ENCODE peak calls at places on chromosome 16, in eight cellular contexts. T, O, I, Z, Y, J, B and M are unnamed samples.

GRCh38 chr16:11871193-11871592 is 19.9 kb upstream of the RSL1D1 start:
- DNase-seq in T (no peak), O (no peak), I (no peak), Z (no peak), Y (peak), J (peak), B (no peak), M (no peak)

GRCh38 chr16:726438-727290 is at the start of the genes CCDC78 and HAGHL:
- DNase-seq in T (peak), O (peak), I (no peak), Z (peak), Y (peak), J (no peak), B (peak), M (peak)

GRCh38 chr16:51851111-51851510 is 695.8 kb downstream of the TOX3 start:
- DNase-seq in T (no peak), O (no peak), I (no peak), Z (no peak), Y (no peak), J (no peak), B (no peak), M (no peak)

GRCh38 chr16:84929421-84930297 is 81.7 kb downstream of the ZDHHC7 start:
- DNase-seq in T (peak), O (no peak), I (no peak), Z (no peak), Y (no peak), J (no peak), B (no peak), M (no peak)

GRCh38 chr16:138049-138417 is 440 bp downstream of the NPRL3 start:
- DNase-seq in T (no peak), O (no peak), I (no peak), Z (no peak), Y (no peak), J (no peak), B (no peak), M (no peak)

GRCh38 chr16:1913327-1914083 is 4.7 kb downstream of the HS3ST6 start:
- DNase-seq in T (no peak), O (peak), I (no peak), Z (no peak), Y (no peak), J (no peak), B (peak), M (no peak)

GRCh38 chr16:4700380-4700996 is 7.1 kb downstream of the NUDT16L1 start:
- DNase-seq in T (no peak), O (no peak), I (no peak), Z (no peak), Y (no peak), J (no peak), B (no peak), M (no peak)

GRCh38 chr16:5065813-5066212 is at the start of gene C16orf89:
- DNase-seq in T (no peak), O (no peak), I (no peak), Z (peak), Y (no peak), J (no peak), B (no peak), M (no peak)

GRCh38 chr16:12062343-12063003 is 85.9 kb downstream of the SNX29 start:
- DNase-seq in T (peak), O (peak), I (no peak), Z (no peak), Y (peak), J (no peak), B (no peak), M (no peak)

GRCh38 chr16:53901396-53901795 is 197.4 kb downstream of the FTO start:
- DNase-seq in T (no peak), O (no peak), I (peak), Z (no peak), Y (no peak), J (no peak), B (no peak), M (no peak)

GRCh38 chr16:30902070-30902972 is 5.9 kb downstream of the CTF1 start:
- DNase-seq in T (peak), O (peak), I (peak), Z (peak), Y (peak), J (no peak), B (peak), M (no peak)